ENCODE peak calls at places on chromosomes 7 and 10, in eight cellular contexts. W, I, E, G, X, J, T and B are unnamed samples.

GRCh38 chr10:78150756-78151155 is 117.1 kb downstream of the RPS24 start:
- DNase-seq in W (no peak), I (no peak), E (no peak), G (no peak), X (no peak), J (no peak), T (no peak), B (no peak)

GRCh38 chr10:86757110-86757790 is 831 bp downstream of the BMPR1A start:
- DNase-seq in W (peak), I (peak), E (no peak), G (peak), X (peak), J (no peak), T (no peak), B (peak)

GRCh38 chr7:106858618-106859532 is 6.2 kb upstream of the PIK3CG start:
- DNase-seq in W (peak), I (no peak), E (no peak), G (peak), X (no peak), J (no peak), T (no peak), B (peak)

GRCh38 chr7:30896783-30897617 is 14.7 kb upstream of the AQP1 start:
- DNase-seq in W (peak), I (no peak), E (no peak), G (no peak), X (no peak), J (no peak), T (no peak), B (peak)

GRCh38 chr10:13402016-13402415 is 53.9 kb upstream of the SEPHS1 start:
- DNase-seq in W (no peak), I (no peak), E (no peak), G (no peak), X (no peak), J (no peak), T (no peak), B (no peak)

GRCh38 chr10:99996934-99997648 is 12.7 kb downstream of the DNMBP start:
- DNase-seq in W (peak), I (no peak), E (no peak), G (no peak), X (no peak), J (no peak), T (no peak), B (no peak)

GRCh38 chr7:111012799-111013675 is 77.9 kb upstream of the LRRN3 start:
- DNase-seq in W (no peak), I (no peak), E (no peak), G (no peak), X (peak), J (peak), T (no peak), B (no peak)

GRCh38 chr10:99172130-99172738 is 63.4 kb downstream of the HPSE2 start:
- DNase-seq in W (peak), I (peak), E (no peak), G (no peak), X (no peak), J (no peak), T (no peak), B (peak)

GRCh38 chr7:134784251-134785049 is 5.0 kb downstream of the CALD1 start:
- DNase-seq in W (no peak), I (peak), E (no peak), G (no peak), X (no peak), J (no peak), T (no peak), B (no peak)

GRCh38 chr10:51675088-51675487 is 24.3 kb downstream of the CSTF2T start:
- DNase-seq in W (no peak), I (no peak), E (no peak), G (no peak), X (no peak), J (no peak), T (no peak), B (no peak)

GRCh38 chr10:72509206-72509799 is 116.6 kb downstream of the MICU1 start:
- DNase-seq in W (no peak), I (no peak), E (no peak), G (no peak), X (no peak), J (no peak), T (no peak), B (no peak)

GRCh38 chr7:144824360-144824759 is 11.5 kb downstream of the TPK1 start:
- DNase-seq in W (peak), I (no peak), E (no peak), G (no peak), X (no peak), J (no peak), T (no peak), B (no peak)

GRCh38 chr10:26445411-26446031 is 7.4 kb downstream of the APBB1IP start:
- DNase-seq in W (no peak), I (no peak), E (no peak), G (no peak), X (no peak), J (no peak), T (no peak), B (no peak)

GRCh38 chr10:77188511-77188910 is 449.1 kb downstream of the KCNMA1 start:
- DNase-seq in W (no peak), I (no peak), E (no peak), G (no peak), X (no peak), J (no peak), T (no peak), B (no peak)

GRCh38 chr10:132002004-132002403 is 20.3 kb upstream of the BNIP3 start:
- DNase-seq in W (no peak), I (no peak), E (no peak), G (no peak), X (no peak), J (no peak), T (no peak), B (no peak)

GRCh38 chr10:117678106-117678505 is 135.6 kb downstream of the EMX2 start:
- DNase-seq in W (no peak), I (no peak), E (no peak), G (no peak), X (no peak), J (no peak), T (no peak), B (no peak)

GRCh38 chr7:24024689-24025088 is 259.3 kb upstream of the NPY start:
- DNase-seq in W (no peak), I (peak), E (no peak), G (no peak), X (no peak), J (no peak), T (no peak), B (no peak)

GRCh38 chr7:585229-585711 is 65.6 kb upstream of the PDGFA start:
- DNase-seq in W (peak), I (no peak), E (peak), G (no peak), X (no peak), J (no peak), T (no peak), B (peak)

GRCh38 chr7:69652947-69653701 is 54.8 kb downstream of the AUTS2 start:
- DNase-seq in W (no peak), I (no peak), E (no peak), G (no peak), X (no peak), J (no peak), T (no peak), B (no peak)

GRCh38 chr7:144671429-144671828 is 164.4 kb downstream of the TPK1 start:
- DNase-seq in W (no peak), I (no peak), E (no peak), G (no peak), X (no peak), J (no peak), T (no peak), B (no peak)

GRCh38 chr7:83161186-83161585 is 1.5 kb downstream of the PCLO start:
- DNase-seq in W (no peak), I (peak), E (no peak), G (no peak), X (no peak), J (no peak), T (no peak), B (no peak)

GRCh38 chr10:132738454-132739224 is 47.3 kb downstream of the NKX6-2 start:
- DNase-seq in W (no peak), I (no peak), E (no peak), G (peak), X (no peak), J (no peak), T (no peak), B (no peak)

GRCh38 chr10:24900888-24901685 is 51.3 kb downstream of the PRTFDC1 start:
- DNase-seq in W (peak), I (no peak), E (no peak), G (no peak), X (no peak), J (no peak), T (no peak), B (no peak)

GRCh38 chr7:74455933-74456332 is 2.2 kb downstream of the GTF2IRD1 start:
- DNase-seq in W (peak), I (no peak), E (no peak), G (no peak), X (no peak), J (no peak), T (no peak), B (no peak)

GRCh38 chr10:70776455-70777005 is 8.6 kb downstream of the TBATA start:
- DNase-seq in W (no peak), I (no peak), E (no peak), G (no peak), X (no peak), J (no peak), T (no peak), B (peak)

GRCh38 chr10:114356786-114357588 is 47.3 kb downstream of the AFAP1L2 start:
- DNase-seq in W (no peak), I (no peak), E (no peak), G (no peak), X (no peak), J (no peak), T (no peak), B (no peak)

GRCh38 chr10:24793648-24794379 is 70.1 kb upstream of the ARHGAP21 start:
- DNase-seq in W (peak), I (no peak), E (no peak), G (no peak), X (no peak), J (no peak), T (no peak), B (no peak)

GRCh38 chr7:35605760-35606159 is 89.2 kb downstream of the HERPUD2 start:
- DNase-seq in W (peak), I (no peak), E (no peak), G (no peak), X (no peak), J (no peak), T (no peak), B (no peak)

GRCh38 chr10:7788640-7789335 is 811 bp downstream of the ATP5F1C start:
- DNase-seq in W (peak), I (peak), E (no peak), G (no peak), X (no peak), J (no peak), T (no peak), B (no peak)

GRCh38 chr7:77270081-77270480 is 70.5 kb upstream of the FGL2 start:
- DNase-seq in W (no peak), I (no peak), E (no peak), G (no peak), X (no peak), J (no peak), T (no peak), B (no peak)